ENCODE peak calls at places on chromosomes 4 and X, in four cellular contexts. One of them, this sample, is unnamed. For H3K9me3 and H3K4me1, the result is how much of the 10 kb centered on the place peaks cover.

GRCh38 chr4:14566518-14566917 is 435.8 kb upstream of the CPEB2 start:
- DNase-seq in fibroblast of lung: peak
- DNase-seq in gastrocnemius medialis: no peak
- DNase-seq in CD8-positive, alpha-beta T cell: no peak
- DNase-seq in this sample: no peak

GRCh38 chr4:41753942-41754341 is 5.4 kb upstream of the PHOX2B start:
- DNase-seq in gastrocnemius medialis: no peak
- DNase-seq in fibroblast of lung: no peak
- DNase-seq in CD8-positive, alpha-beta T cell: no peak
- DNase-seq in this sample: no peak

GRCh38 chr4:176642472-176642871 is 150.2 kb downstream of the VEGFC start:
- DNase-seq in gastrocnemius medialis: no peak
- DNase-seq in fibroblast of lung: no peak
- DNase-seq in CD8-positive, alpha-beta T cell: no peak
- DNase-seq in this sample: no peak

GRCh38 chr4:9765091-9765490 is 16.3 kb upstream of the DRD5 start:
- DNase-seq in CD8-positive, alpha-beta T cell: no peak
- DNase-seq in gastrocnemius medialis: no peak
- DNase-seq in fibroblast of lung: no peak
- DNase-seq in this sample: no peak

GRCh38 chr4:10461091-10461849 is 4.0 kb upstream of the ZNF518B start:
- DNase-seq in CD8-positive, alpha-beta T cell: peak
- DNase-seq in fibroblast of lung: peak
- DNase-seq in gastrocnemius medialis: no peak
- DNase-seq in this sample: peak

GRCh38 chr4:143402776-143403550 is 66.3 kb downstream of the GAB1 start:
- DNase-seq in fibroblast of lung: no peak
- DNase-seq in CD8-positive, alpha-beta T cell: no peak
- DNase-seq in gastrocnemius medialis: peak
- DNase-seq in this sample: no peak

GRCh38 chr4:151983854-151984253 is 223.0 kb upstream of the GATB start:
- DNase-seq in fibroblast of lung: no peak
- DNase-seq in gastrocnemius medialis: no peak
- DNase-seq in CD8-positive, alpha-beta T cell: no peak
- DNase-seq in this sample: no peak

GRCh38 chr4:116015549-116015948 is 902.1 kb upstream of the NDST4 start:
- DNase-seq in fibroblast of lung: no peak
- DNase-seq in gastrocnemius medialis: no peak
- DNase-seq in CD8-positive, alpha-beta T cell: no peak
- DNase-seq in this sample: no peak

GRCh38 chr4:2643555-2643954 is 107.1 kb downstream of the FAM193A start:
- DNase-seq in gastrocnemius medialis: no peak
- DNase-seq in fibroblast of lung: no peak
- DNase-seq in CD8-positive, alpha-beta T cell: no peak
- DNase-seq in this sample: no peak

GRCh38 chr4:176302283-176303275 is 17.2 kb upstream of the SPCS3 start:
- DNase-seq in gastrocnemius medialis: no peak
- DNase-seq in CD8-positive, alpha-beta T cell: no peak
- DNase-seq in fibroblast of lung: peak
- DNase-seq in this sample: no peak

GRCh38 chr4:4852591-4853362 is 6.7 kb upstream of the MSX1 start:
- DNase-seq in gastrocnemius medialis: no peak
- DNase-seq in CD8-positive, alpha-beta T cell: no peak
- DNase-seq in fibroblast of lung: peak
- DNase-seq in this sample: no peak

GRCh38 chrX:70009970-70010369 is 39.8 kb downstream of the AWAT2 start:
- DNase-seq in gastrocnemius medialis: no peak
- DNase-seq in fibroblast of lung: no peak
- DNase-seq in CD8-positive, alpha-beta T cell: no peak
- DNase-seq in this sample: no peak

GRCh38 chrX:39302838-39303237 is 501.6 kb downstream of the MID1IP1 start:
- DNase-seq in CD8-positive, alpha-beta T cell: no peak
- DNase-seq in fibroblast of lung: no peak
- DNase-seq in gastrocnemius medialis: no peak
- DNase-seq in this sample: no peak
- H3K9me3 ChIP-seq in CD8-positive, alpha-beta T cell: under half
- H3K9me3 ChIP-seq in fibroblast of lung: under half
- H3K9me3 ChIP-seq in gastrocnemius medialis: under half
- H3K9me3 ChIP-seq in this sample: under half

DNA sequence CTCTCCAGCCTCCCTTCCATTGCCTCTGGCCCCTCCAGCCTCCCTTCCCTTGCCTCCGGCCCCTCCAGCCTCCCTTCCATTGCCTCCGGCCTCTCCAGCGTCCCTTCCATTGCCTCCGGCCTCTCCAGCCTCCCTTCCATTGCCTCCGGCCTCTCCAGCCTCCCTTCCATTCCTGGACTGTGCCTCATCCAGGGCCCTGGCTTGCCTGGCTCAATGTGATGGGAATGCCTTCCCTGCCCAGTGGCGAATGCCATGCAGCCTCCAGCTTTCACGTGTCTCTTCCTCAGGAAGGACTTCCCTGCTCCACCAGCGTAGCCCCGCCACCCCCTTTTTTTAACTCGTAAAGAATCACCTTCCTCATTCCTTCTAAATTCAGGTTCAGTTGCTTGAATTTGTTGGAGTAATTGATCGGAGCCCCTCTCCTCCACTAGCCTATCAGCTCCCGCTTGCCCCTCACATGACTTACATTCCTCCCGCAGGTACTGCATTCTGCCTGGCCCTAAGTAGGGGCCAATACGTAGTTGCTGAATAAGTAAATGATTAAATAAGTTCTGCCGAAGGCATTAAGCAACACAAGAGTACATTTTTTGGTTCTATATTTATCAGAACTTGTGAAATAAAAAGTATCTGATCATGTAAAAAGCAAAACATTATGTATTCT is 30.3 kb downstream of the SORBS2 start:
- DNase-seq in fibroblast of lung: no peak
- DNase-seq in gastrocnemius medialis: no peak
- DNase-seq in CD8-positive, alpha-beta T cell: no peak
- DNase-seq in this sample: no peak
- H3K4me1 ChIP-seq in fibroblast of lung: under half
- H3K4me1 ChIP-seq in gastrocnemius medialis: under half
- H3K4me1 ChIP-seq in CD8-positive, alpha-beta T cell: under half
- H3K4me1 ChIP-seq in this sample: under half

GRCh38 chrX:127038065-127038464 is 218.5 kb downstream of the PRR32 start:
- DNase-seq in gastrocnemius medialis: no peak
- DNase-seq in fibroblast of lung: no peak
- DNase-seq in CD8-positive, alpha-beta T cell: no peak
- DNase-seq in this sample: no peak

GRCh38 chrX:127037179-127037578 is 217.7 kb downstream of the PRR32 start:
- DNase-seq in fibroblast of lung: no peak
- DNase-seq in CD8-positive, alpha-beta T cell: no peak
- DNase-seq in gastrocnemius medialis: no peak
- DNase-seq in this sample: no peak
- H3K9me3 ChIP-seq in fibroblast of lung: under half
- H3K9me3 ChIP-seq in CD8-positive, alpha-beta T cell: under half
- H3K9me3 ChIP-seq in gastrocnemius medialis: under half
- H3K9me3 ChIP-seq in this sample: under half

GRCh38 chrX:41095174-41095573 is 9.9 kb downstream of the USP9X start:
- DNase-seq in fibroblast of lung: no peak
- DNase-seq in gastrocnemius medialis: no peak
- DNase-seq in CD8-positive, alpha-beta T cell: no peak
- DNase-seq in this sample: no peak
- H3K4me1 ChIP-seq in fibroblast of lung: under half
- H3K4me1 ChIP-seq in gastrocnemius medialis: half or more
- H3K4me1 ChIP-seq in CD8-positive, alpha-beta T cell: half or more
- H3K4me1 ChIP-seq in this sample: under half